ENCODE peak calls at places on chromosomes 4 and X, in seven cellular contexts. One of them, this sample, is unnamed.

GRCh38 chr4:147160908-147161513 is 215.3 kb upstream of the TTC29 start:
- DNase-seq in IMR-90: peak; percentile 71
- DNase-seq in H1: no peak
- DNase-seq in K562: peak; percentile 43
- DNase-seq in A549: peak; percentile 51
- DNase-seq in HCT116: peak; percentile 36
- DNase-seq in HepG2: peak; percentile 24
- DNase-seq in this sample: no peak

GRCh38 chr4:1244081-1244977 is 4.6 kb downstream of the CTBP1 start:
- DNase-seq in IMR-90: no peak
- DNase-seq in H1: peak; percentile 22
- DNase-seq in K562: no peak
- DNase-seq in A549: no peak
- DNase-seq in HCT116: no peak
- DNase-seq in HepG2: no peak
- DNase-seq in this sample: no peak

GRCh38 chrX:48700951-48701653 is 4.6 kb downstream of the SUV39H1 start:
- DNase-seq in IMR-90: peak; percentile 6
- DNase-seq in H1: no peak
- DNase-seq in K562: peak; percentile 25
- DNase-seq in A549: no peak
- DNase-seq in HCT116: no peak
- DNase-seq in HepG2: no peak
- DNase-seq in this sample: no peak

GRCh38 chr4:150037251-150037856 is 40.9 kb upstream of the DCLK2 start:
- DNase-seq in IMR-90: no peak
- DNase-seq in H1: no peak
- DNase-seq in K562: no peak
- DNase-seq in A549: no peak
- DNase-seq in HCT116: no peak
- DNase-seq in HepG2: no peak
- DNase-seq in this sample: no peak

GRCh38 chrX:73447311-73447794 is 500 bp downstream of the CDX4 start:
- DNase-seq in IMR-90: no peak
- DNase-seq in H1: peak; percentile 64
- DNase-seq in K562: no peak
- DNase-seq in A549: no peak
- DNase-seq in HCT116: no peak
- DNase-seq in HepG2: no peak
- DNase-seq in this sample: no peak

GRCh38 chr4:176271749-176272148 is 2.7 kb upstream of the ASB5 start:
- DNase-seq in IMR-90: peak; percentile 70
- DNase-seq in H1: no peak
- DNase-seq in K562: no peak
- DNase-seq in A549: no peak
- DNase-seq in HCT116: no peak
- DNase-seq in HepG2: no peak
- DNase-seq in this sample: no peak

GRCh38 chr4:114026447-114026846 is 47.0 kb upstream of the ARSJ start:
- DNase-seq in IMR-90: no peak
- DNase-seq in H1: no peak
- DNase-seq in K562: no peak
- DNase-seq in A549: no peak
- DNase-seq in HCT116: no peak
- DNase-seq in HepG2: no peak
- DNase-seq in this sample: no peak

GRCh38 chr4:160247091-160247656 is 1144.3 kb downstream of the RAPGEF2 start:
- DNase-seq in IMR-90: no peak
- DNase-seq in H1: no peak
- DNase-seq in K562: no peak
- DNase-seq in A549: no peak
- DNase-seq in HCT116: no peak
- DNase-seq in HepG2: no peak
- DNase-seq in this sample: no peak

GRCh38 chr4:81628489-81628888 is 156.8 kb upstream of the RASGEF1B start:
- DNase-seq in IMR-90: no peak
- DNase-seq in H1: no peak
- DNase-seq in K562: no peak
- DNase-seq in A549: no peak
- DNase-seq in HCT116: no peak
- DNase-seq in HepG2: peak; percentile 47
- DNase-seq in this sample: no peak

GRCh38 chr4:93066746-93067145 is 761.8 kb upstream of the ATOH1 start:
- DNase-seq in IMR-90: peak; percentile 1
- DNase-seq in H1: no peak
- DNase-seq in K562: no peak
- DNase-seq in A549: no peak
- DNase-seq in HCT116: no peak
- DNase-seq in HepG2: no peak
- DNase-seq in this sample: no peak

GRCh38 chrX:24144528-24144927 is 5.0 kb upstream of the ZFX start:
- DNase-seq in IMR-90: no peak
- DNase-seq in H1: no peak
- DNase-seq in K562: no peak
- DNase-seq in A549: no peak
- DNase-seq in HCT116: no peak
- DNase-seq in HepG2: no peak
- DNase-seq in this sample: no peak

GRCh38 chr4:138330531-138330930 is 88.4 kb upstream of the SLC7A11 start:
- DNase-seq in IMR-90: peak; percentile 27
- DNase-seq in H1: no peak
- DNase-seq in K562: no peak
- DNase-seq in A549: no peak
- DNase-seq in HCT116: no peak
- DNase-seq in HepG2: no peak
- DNase-seq in this sample: no peak

GRCh38 chr4:151173751-151174325 is 74.4 kb downstream of the RPS3A start:
- DNase-seq in IMR-90: peak; percentile 16
- DNase-seq in H1: no peak
- DNase-seq in K562: no peak
- DNase-seq in A549: no peak
- DNase-seq in HCT116: no peak
- DNase-seq in HepG2: no peak
- DNase-seq in this sample: no peak

GRCh38 chr4:122744229-122744628 is 11.7 kb downstream of the BBS12 start:
- DNase-seq in IMR-90: peak; percentile 80
- DNase-seq in H1: no peak
- DNase-seq in K562: no peak
- DNase-seq in A549: no peak
- DNase-seq in HCT116: no peak
- DNase-seq in HepG2: peak; percentile 51
- DNase-seq in this sample: no peak

GRCh38 chrX:115372026-115372610 is 82.6 kb downstream of the LUZP4 start:
- DNase-seq in IMR-90: peak; percentile 79
- DNase-seq in H1: no peak
- DNase-seq in K562: no peak
- DNase-seq in A549: peak; percentile 53
- DNase-seq in HCT116: peak; percentile 12
- DNase-seq in HepG2: no peak
- DNase-seq in this sample: no peak

DNA sequence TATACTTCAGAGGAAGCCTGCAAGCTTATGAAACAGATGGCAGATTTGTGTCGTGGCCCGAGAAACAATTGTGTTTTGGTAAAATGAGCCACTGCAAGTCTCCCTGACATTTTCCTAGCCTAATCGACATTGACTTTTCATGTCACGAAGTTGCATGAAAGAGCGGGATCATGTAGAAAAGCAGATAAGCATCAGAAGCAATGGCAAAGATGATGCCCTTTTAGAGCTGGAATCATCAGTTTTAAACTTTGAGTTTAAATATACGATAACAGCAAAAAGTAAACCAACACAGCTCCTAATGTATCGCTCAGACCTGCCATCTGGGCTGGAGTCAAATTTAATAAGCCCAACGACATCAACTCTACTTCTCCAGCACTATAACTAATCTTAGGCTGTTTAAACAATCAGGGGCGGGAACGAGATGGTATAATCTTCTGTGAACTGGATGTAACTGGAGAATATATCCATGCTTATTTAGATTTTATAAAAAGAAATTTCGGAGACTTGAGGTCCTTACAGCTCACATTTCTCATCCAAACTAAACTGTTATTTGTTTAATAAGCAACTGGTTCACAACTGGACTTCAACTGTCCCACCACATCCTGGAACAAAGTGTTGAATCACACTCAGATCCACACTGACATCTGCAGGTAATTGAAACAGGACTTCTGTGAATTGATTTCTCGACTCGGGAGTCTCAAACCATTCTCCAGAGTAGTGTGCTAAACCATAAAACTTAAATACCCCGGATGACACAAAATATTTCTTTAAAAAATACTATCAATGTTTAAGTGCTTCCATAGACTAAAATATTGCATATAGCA is 95.1 kb upstream of the PLAC1 start:
- DNase-seq in IMR-90: peak; percentile 65
- DNase-seq in H1: no peak
- DNase-seq in K562: peak; percentile 23
- DNase-seq in A549: peak; percentile 29
- DNase-seq in HCT116: no peak
- DNase-seq in HepG2: peak; percentile 1
- DNase-seq in this sample: no peak
- TF ChIP-seq CEBPB in IMR-90: no peak
- TF ChIP-seq CEBPB in H1: no peak
- TF ChIP-seq CEBPB in K562: no peak
- TF ChIP-seq CEBPB in A549: no peak
- TF ChIP-seq CEBPB in HCT116: no peak
- TF ChIP-seq CEBPB in HepG2: no peak
- TF ChIP-seq CEBPB in this sample: no peak

DNA sequence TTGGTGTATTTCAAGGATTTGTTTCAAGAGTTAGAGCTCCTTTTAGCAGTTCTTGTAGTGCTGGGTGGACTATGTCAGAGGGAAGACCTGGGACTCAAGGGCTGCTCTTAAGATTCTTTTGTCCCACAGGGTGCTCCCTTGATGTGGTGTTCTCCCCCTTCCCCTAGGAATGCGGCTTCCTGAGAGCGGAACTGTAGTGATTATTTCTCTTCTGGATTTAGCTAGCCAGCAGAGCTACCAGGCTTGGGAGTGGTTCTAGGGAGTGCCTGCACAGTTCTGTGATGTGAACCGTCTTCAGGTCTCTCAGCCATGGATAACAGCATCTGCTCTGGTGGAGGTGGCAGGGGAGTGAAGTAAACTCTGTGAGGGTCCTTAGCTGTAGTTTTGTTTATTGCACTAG is 336.8 kb downstream of the FSTL5 start:
- DNase-seq in IMR-90: no peak
- DNase-seq in H1: no peak
- DNase-seq in K562: no peak
- DNase-seq in A549: no peak
- DNase-seq in HCT116: no peak
- DNase-seq in HepG2: no peak
- DNase-seq in this sample: no peak
- TF ChIP-seq CEBPB in IMR-90: no peak
- TF ChIP-seq CEBPB in H1: no peak
- TF ChIP-seq CEBPB in K562: no peak
- TF ChIP-seq CEBPB in A549: no peak
- TF ChIP-seq CEBPB in HCT116: no peak
- TF ChIP-seq CEBPB in HepG2: no peak
- TF ChIP-seq CEBPB in this sample: no peak

DNA sequence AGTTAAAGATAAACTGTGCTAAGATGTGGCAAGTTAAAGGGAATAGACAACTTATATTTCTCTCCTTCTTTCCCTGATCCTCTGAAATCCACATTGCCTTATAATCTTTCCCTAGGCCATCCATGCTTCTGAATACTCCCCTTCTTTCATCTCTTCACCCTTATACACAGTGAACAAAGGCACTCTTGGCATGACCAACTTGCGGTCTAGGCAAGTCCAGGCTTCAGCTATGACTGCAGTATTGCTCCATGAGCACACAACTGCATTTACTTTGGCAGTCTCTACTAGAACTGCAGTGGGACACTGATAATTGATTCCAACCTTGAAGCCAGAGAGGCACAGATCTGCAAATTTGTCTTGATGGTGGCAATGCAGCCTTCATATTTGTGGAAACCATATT is 24.2 kb upstream of the UBA6 start:
- DNase-seq in IMR-90: no peak
- DNase-seq in H1: no peak
- DNase-seq in K562: no peak
- DNase-seq in A549: no peak
- DNase-seq in HCT116: no peak
- DNase-seq in HepG2: no peak
- DNase-seq in this sample: no peak
- TF ChIP-seq CEBPB in IMR-90: no peak
- TF ChIP-seq CEBPB in H1: no peak
- TF ChIP-seq CEBPB in K562: no peak
- TF ChIP-seq CEBPB in A549: no peak
- TF ChIP-seq CEBPB in HCT116: no peak
- TF ChIP-seq CEBPB in HepG2: no peak
- TF ChIP-seq CEBPB in this sample: no peak

GRCh38 chrX:110397904-110398303 is 39.3 kb downstream of the RTL9 start:
- DNase-seq in IMR-90: no peak
- DNase-seq in H1: no peak
- DNase-seq in K562: peak; percentile 58
- DNase-seq in A549: no peak
- DNase-seq in HCT116: no peak
- DNase-seq in HepG2: no peak
- DNase-seq in this sample: no peak

GRCh38 chrX:110395877-110396276 is 37.2 kb downstream of the RTL9 start:
- DNase-seq in IMR-90: no peak
- DNase-seq in H1: no peak
- DNase-seq in K562: no peak
- DNase-seq in A549: no peak
- DNase-seq in HCT116: no peak
- DNase-seq in HepG2: no peak
- DNase-seq in this sample: no peak

GRCh38 chrX:110396777-110397176 is 38.1 kb downstream of the RTL9 start:
- DNase-seq in IMR-90: no peak
- DNase-seq in H1: no peak
- DNase-seq in K562: peak; percentile 40
- DNase-seq in A549: no peak
- DNase-seq in HCT116: no peak
- DNase-seq in HepG2: no peak
- DNase-seq in this sample: no peak

GRCh38 chrX:110399497-110399896 is 40.8 kb downstream of the RTL9 start:
- DNase-seq in IMR-90: no peak
- DNase-seq in H1: no peak
- DNase-seq in K562: no peak
- DNase-seq in A549: no peak
- DNase-seq in HCT116: no peak
- DNase-seq in HepG2: no peak
- DNase-seq in this sample: no peak

GRCh38 chrX:110397353-110397752 is 38.7 kb downstream of the RTL9 start:
- DNase-seq in IMR-90: no peak
- DNase-seq in H1: no peak
- DNase-seq in K562: no peak
- DNase-seq in A549: no peak
- DNase-seq in HCT116: no peak
- DNase-seq in HepG2: no peak
- DNase-seq in this sample: no peak
- TF ChIP-seq CEBPB in IMR-90: no peak
- TF ChIP-seq CEBPB in H1: no peak
- TF ChIP-seq CEBPB in K562: no peak
- TF ChIP-seq CEBPB in A549: no peak
- TF ChIP-seq CEBPB in HCT116: no peak
- TF ChIP-seq CEBPB in HepG2: no peak
- TF ChIP-seq CEBPB in this sample: no peak

GRCh38 chrX:153819398-153820083 is 10.8 kb downstream of the PDZD4 start:
- DNase-seq in IMR-90: no peak
- DNase-seq in H1: no peak
- DNase-seq in K562: no peak
- DNase-seq in A549: no peak
- DNase-seq in HCT116: no peak
- DNase-seq in HepG2: no peak
- DNase-seq in this sample: no peak
- TF ChIP-seq CEBPB in IMR-90: no peak
- TF ChIP-seq CEBPB in H1: no peak
- TF ChIP-seq CEBPB in K562: no peak
- TF ChIP-seq CEBPB in A549: no peak
- TF ChIP-seq CEBPB in HCT116: no peak
- TF ChIP-seq CEBPB in HepG2: no peak
- TF ChIP-seq CEBPB in this sample: no peak

This sample was measured in GM12878.